ENCODE peak calls at places on chromosome 18, in nine cellular contexts. J, B, G, N, P, W, T, A and O are unnamed samples.

GRCh38 chr18:48582946-48583345 is 44.1 kb downstream of the CTIF start:
- DNase-seq in T (no peak), J (no peak), N (no peak), A (no peak), P (no peak), G (no peak), W (no peak), B (no peak), O (no peak)

GRCh38 chr18:10843533-10843932 is 305.8 kb downstream of the PIEZO2 start:
- DNase-seq in B (no peak), P (no peak), T (no peak), J (no peak), N (no peak), A (no peak), W (no peak), G (no peak), O (no peak)

GRCh38 chr18:6943143-6943542 is 174.5 kb downstream of the LAMA1 start:
- DNase-seq in N (no peak), J (no peak), P (no peak), B (no peak), W (no peak), A (no peak), G (no peak), T (no peak), O (peak; percentile 79)

GRCh38 chr18:79818036-79818435 is 20.3 kb downstream of the KCNG2 start:
- DNase-seq in T (no peak), P (no peak), B (no peak), W (no peak), J (no peak), N (no peak), G (no peak), A (no peak), O (no peak)

GRCh38 chr18:47316924-47317323 is 65.5 kb upstream of the SKOR2 start:
- DNase-seq in B (no peak), G (no peak), A (no peak), N (no peak), T (no peak), W (no peak), J (no peak), P (no peak), O (no peak)

GRCh38 chr18:10182009-10182624 is 268.3 kb downstream of the VAPA start:
- DNase-seq in J (no peak), G (no peak), N (no peak), W (no peak), P (no peak), T (no peak), A (no peak), B (no peak), O (no peak)

GRCh38 chr18:49285627-49286026 is 174.8 kb downstream of the DYM start:
- DNase-seq in W (no peak), N (no peak), P (no peak), B (no peak), A (no peak), G (no peak), T (no peak), J (no peak), O (no peak)

GRCh38 chr18:79405019-79405780 is 9.5 kb downstream of the NFATC1 start:
- DNase-seq in J (no peak), A (no peak), W (peak; percentile 7), T (no peak), G (no peak), N (no peak), P (peak; percentile 48), B (peak; percentile 28), O (no peak)

GRCh38 chr18:68676913-68677312 is 38.0 kb downstream of the TMX3 start:
- DNase-seq in P (no peak), N (peak; percentile 31), B (no peak), A (no peak), T (no peak), W (no peak), G (no peak), J (no peak), O (no peak)

GRCh38 chr18:76985156-76985950 is 147.2 kb downstream of the MBP start:
- DNase-seq in P (no peak), A (no peak), B (no peak), T (no peak), G (no peak), N (no peak), J (no peak), W (no peak), O (no peak)

GRCh38 chr18:77132369-77133050 is at the start of gene MBP:
- DNase-seq in A (no peak), G (peak; percentile 75), P (peak; percentile 81), J (peak; percentile 71), N (no peak), T (peak; percentile 45), B (peak; percentile 93), W (peak; percentile 72), O (peak; percentile 90)

GRCh38 chr18:68837665-68838390 is 39.9 kb downstream of the CCDC102B start:
- DNase-seq in A (peak; percentile 16), J (no peak), P (no peak), G (no peak), W (no peak), N (no peak), T (no peak), B (no peak), O (no peak)

GRCh38 chr18:56374005-56374655 is 264.3 kb downstream of the TXNL1 start:
- DNase-seq in G (no peak), J (peak; percentile 8), A (peak; percentile 33), P (no peak), W (no peak), B (no peak), N (peak; percentile 11), T (peak; percentile 47), O (no peak)

GRCh38 chr18:48662021-48662661 is 123.3 kb downstream of the CTIF start:
- DNase-seq in J (peak; percentile 25), N (peak; percentile 72), B (no peak), A (peak; percentile 62), T (peak; percentile 37), W (no peak), P (no peak), G (no peak), O (no peak)

GRCh38 chr18:10518595-10519273 is 7.1 kb upstream of the NAPG start:
- DNase-seq in J (no peak), T (no peak), P (peak; percentile 74), W (peak; percentile 53), B (no peak), G (peak; percentile 74), A (peak; percentile 33), N (peak; percentile 52), O (peak; percentile 43)

GRCh38 chr18:46040747-46041104 is 31.3 kb downstream of the PSTPIP2 start:
- DNase-seq in W (no peak), J (no peak), P (no peak), T (no peak), A (no peak), N (no peak), B (no peak), G (no peak), O (no peak)

GRCh38 chr18:2846241-2846637 is 567 bp upstream of the EMILIN2 start:
- DNase-seq in J (no peak), A (peak; percentile 66), B (no peak), W (no peak), P (peak; percentile 49), G (no peak), N (peak; percentile 28), T (no peak), O (no peak)

GRCh38 chr18:4549164-4549920 is 94.2 kb upstream of the DLGAP1 start:
- DNase-seq in B (no peak), G (no peak), N (no peak), P (no peak), J (no peak), A (no peak), W (no peak), T (no peak), O (no peak)

DNA sequence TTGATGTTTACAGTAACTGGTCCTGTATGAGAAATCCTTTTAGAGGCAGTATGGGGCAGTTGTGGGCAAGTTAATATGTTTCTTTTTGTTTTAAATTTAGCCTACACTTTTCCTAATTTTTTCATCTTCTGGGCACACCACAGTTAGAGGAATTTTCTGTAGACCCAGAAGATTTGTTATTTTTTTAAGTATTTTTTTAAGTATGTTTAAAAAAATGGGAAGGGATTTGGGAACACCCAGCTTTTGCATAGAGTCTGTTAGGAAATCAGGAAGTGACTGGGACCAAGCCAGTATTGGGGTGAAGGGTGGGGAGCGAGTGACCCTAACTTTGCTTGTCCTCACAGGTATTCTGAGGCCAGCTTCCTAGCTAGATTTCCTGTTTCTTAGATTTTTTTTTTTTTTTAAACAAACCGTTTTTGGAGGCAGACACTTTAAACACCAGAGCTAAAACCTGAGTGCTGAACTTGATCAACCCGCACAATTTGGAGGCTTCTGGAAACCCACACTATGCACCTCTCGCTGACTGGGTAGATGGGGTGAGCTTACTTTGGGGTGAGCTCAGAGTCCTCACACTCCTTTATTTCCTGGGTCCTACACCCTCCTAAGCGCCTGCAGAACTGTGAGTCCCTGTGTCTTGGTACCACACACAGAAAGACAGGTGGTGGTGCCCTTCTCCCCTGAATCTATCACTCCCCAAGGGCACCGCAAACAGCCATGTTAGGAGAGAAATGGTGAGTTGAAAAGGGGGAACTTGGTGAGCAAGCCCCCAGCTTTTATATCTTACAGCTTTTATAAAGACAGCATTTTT is 5.2 kb downstream of the GATA6 start:
- DNase-seq in W (no peak), G (peak; percentile 67), P (no peak), A (no peak), N (peak; percentile 64), J (no peak), T (no peak), B (no peak), O (peak; percentile 60)
- H3K4me3 ChIP-seq in W (peak overlapping the region; percentile 99), G (no peak overlapping the region), P (peak overlapping the region; percentile 7), A (peak overlapping the region; percentile 50), N (peak overlapping the region; percentile 70), J (no peak overlapping the region), T (no peak overlapping the region), B (no peak overlapping the region), O (peak overlapping the region; percentile 13)

DNA sequence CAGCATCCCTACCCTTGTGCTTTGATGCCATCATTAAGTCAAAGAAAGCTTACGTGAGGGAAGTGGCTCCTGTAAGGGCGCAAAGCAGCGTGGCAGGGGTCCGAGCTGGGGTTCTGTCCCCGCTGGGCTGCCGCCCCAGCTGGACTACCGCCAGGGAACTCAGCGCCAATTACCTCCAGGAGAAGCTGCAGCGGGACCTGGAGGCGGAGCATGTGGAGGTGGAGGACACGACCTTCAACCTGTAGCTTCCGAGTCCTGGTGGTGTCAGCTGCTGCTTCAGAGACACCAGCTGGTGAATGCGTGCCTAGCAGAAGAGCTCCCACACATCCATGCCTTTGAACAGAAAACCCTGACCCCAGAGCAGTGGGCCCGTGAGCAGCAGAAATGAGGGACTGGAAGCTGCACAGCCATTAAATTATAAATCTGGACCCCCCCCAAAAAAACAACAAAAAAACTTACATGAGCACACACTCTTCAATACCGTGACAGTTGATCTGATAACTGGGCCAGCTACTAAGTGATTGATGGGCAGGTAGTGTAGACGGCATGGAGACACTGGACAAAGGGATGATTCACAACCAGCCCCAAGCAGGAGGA is 20.1 kb upstream of the YES1 start:
- DNase-seq in A (no peak), J (no peak), G (peak; percentile 84), W (peak; percentile 17), P (no peak), B (peak; percentile 74), N (no peak), T (peak; percentile 43), O (peak; percentile 18)
- TF ChIP-seq CTCF in A (peak; percentile 7), J (peak; percentile 13), G (no peak), W (peak; percentile 40), P (no peak), B (no peak), N (peak; percentile 12), T (peak; percentile 14), O (no peak)

GRCh38 chr18:13217466-13217961 is 1.0 kb upstream of the LDLRAD4 start:
- DNase-seq in N (peak; percentile 10), G (peak; percentile 59), W (peak; percentile 78), A (peak; percentile 19), B (peak; percentile 83), P (peak; percentile 85), T (peak; percentile 39), J (peak; percentile 11), O (peak; percentile 57)
- H3K4me3 ChIP-seq in N (peak overlapping the region; percentile 12), G (peak overlapping the region; percentile 72), W (peak overlapping the region; percentile 74), A (peak overlapping the region; percentile 23), B (peak overlapping the region; percentile 75), P (peak overlapping the region; percentile 92), T (peak overlapping the region; percentile 71), J (no peak overlapping the region), O (peak overlapping the region; percentile 47)

GRCh38 chr18:23918395-23919032 is 96.0 kb upstream of the TTC39C start:
- DNase-seq in T (peak; percentile 46), A (peak; percentile 57), N (peak; percentile 74), B (peak; percentile 80), W (peak; percentile 68), G (peak; percentile 94), J (no peak), P (peak; percentile 79), O (peak; percentile 75)
- TF ChIP-seq CTCF in T (peak; percentile 72), A (peak; percentile 84), N (peak; percentile 90), B (peak; percentile 77), W (peak; percentile 91), G (peak; percentile 81), J (peak; percentile 80), P (peak; percentile 73), O (peak; percentile 69)